ENCODE peak calls at places on chromosomes 12 and 14, in ten cellular contexts. Z, M, Q, G, A, U, O, Y, E and L are unnamed samples.

GRCh38 chr14:34824256-34824655 is 50.9 kb downstream of the BAZ1A start:
- DNase-seq in Z (no peak), M (no peak), Q (no peak), G (no peak), A (no peak), U (no peak), O (no peak), Y (no peak), E (no peak), L (no peak)

GRCh38 chr14:99674776-99675175 is 9.3 kb upstream of the CYP46A1 start:
- DNase-seq in Z (no peak), M (no peak), Q (no peak), G (no peak), A (no peak), U (no peak), O (no peak), Y (no peak), E (no peak), L (peak; percentile 51)

GRCh38 chr12:62738105-62738504 is 196.8 kb downstream of the PPM1H start:
- DNase-seq in Z (no peak), M (no peak), Q (no peak), G (no peak), A (no peak), U (no peak), O (no peak), Y (no peak), E (no peak), L (no peak)

GRCh38 chr14:85421166-85421877 is 108.6 kb upstream of the FLRT2 start:
- DNase-seq in Z (no peak), M (peak; percentile 5), Q (no peak), G (no peak), A (no peak), U (no peak), O (no peak), Y (peak; percentile 93), E (no peak), L (no peak)

GRCh38 chr12:105352049-105352448 is 21.6 kb downstream of the C12orf75 start:
- DNase-seq in Z (no peak), M (no peak), Q (no peak), G (no peak), A (no peak), U (no peak), O (no peak), Y (no peak), E (no peak), L (no peak)

GRCh38 chr12:91892081-91892855 is 253.4 kb downstream of the BTG1 start:
- DNase-seq in Z (no peak), M (no peak), Q (no peak), G (no peak), A (no peak), U (no peak), O (no peak), Y (no peak), E (no peak), L (no peak)

GRCh38 chr14:92505826-92506225 is 7.8 kb upstream of the RIN3 start:
- DNase-seq in Z (no peak), M (no peak), Q (no peak), G (no peak), A (no peak), U (no peak), O (no peak), Y (no peak), E (no peak), L (no peak)

GRCh38 chr12:56221233-56221756 is 427 bp downstream of the RNF41 start:
- DNase-seq in Z (peak; percentile 62), M (peak; percentile 59), Q (peak; percentile 53), G (peak; percentile 86), A (peak; percentile 10), U (peak; percentile 70), O (no peak), Y (peak; percentile 90), E (peak; percentile 89), L (peak; percentile 82)

GRCh38 chr14:69260246-69260978 is 454 bp downstream of the GALNT16 start:
- DNase-seq in Z (no peak), M (peak; percentile 7), Q (no peak), G (no peak), A (no peak), U (no peak), O (no peak), Y (peak; percentile 59), E (peak; percentile 88), L (no peak)

DNA sequence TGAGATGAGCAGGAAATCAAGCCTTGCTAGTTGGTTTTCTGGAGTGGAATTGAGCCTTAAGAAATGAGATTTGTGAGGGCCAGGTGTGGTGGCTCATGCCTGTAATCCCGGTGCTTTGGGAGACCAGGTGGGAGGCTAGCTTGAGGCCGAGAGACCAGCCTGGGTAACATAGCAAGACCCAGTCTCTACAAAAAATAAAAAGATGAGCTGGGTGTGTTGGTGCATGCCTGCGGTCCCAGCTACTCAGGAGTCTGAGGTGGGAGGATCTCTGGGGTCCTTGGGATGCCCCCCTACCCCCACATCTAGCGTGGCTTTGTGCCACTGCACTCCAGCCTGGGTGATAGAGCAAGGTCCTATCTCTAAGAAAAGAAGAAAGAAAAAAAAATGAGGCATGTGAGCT is 104.2 kb upstream of the RTL1 start:
- DNase-seq in Z (no peak), M (no peak), Q (no peak), G (no peak), A (no peak), U (no peak), O (no peak), Y (no peak), E (peak; percentile 24), L (no peak)
- H3K27me3 ChIP-seq in Z (no peaks in the 10 kb centered on the region), M (peaks cover 59% of the 10 kb centered on the region), Q (no peaks in the 10 kb centered on the region), G (peaks cover 11% of the 10 kb centered on the region), A (no peaks in the 10 kb centered on the region), U (no peaks in the 10 kb centered on the region), O (no peaks in the 10 kb centered on the region), Y (no peaks in the 10 kb centered on the region), E (no peaks in the 10 kb centered on the region), L (no peaks in the 10 kb centered on the region)

GRCh38 chr12:67019070-67019469 is 250.1 kb upstream of the CAND1 start:
- DNase-seq in Z (no peak), M (no peak), Q (peak; percentile 36), G (no peak), A (no peak), U (no peak), O (no peak), Y (no peak), E (peak; percentile 56), L (no peak)
- H3K27ac ChIP-seq in Z (no peak overlapping the region), M (no peak overlapping the region), Q (no peak overlapping the region), G (peak overlapping the region; percentile 24), A (no peak overlapping the region), U (no peak overlapping the region), O (no peak overlapping the region), Y (no peak overlapping the region), E (peak overlapping the region; percentile 2), L (no peak overlapping the region)

DNA sequence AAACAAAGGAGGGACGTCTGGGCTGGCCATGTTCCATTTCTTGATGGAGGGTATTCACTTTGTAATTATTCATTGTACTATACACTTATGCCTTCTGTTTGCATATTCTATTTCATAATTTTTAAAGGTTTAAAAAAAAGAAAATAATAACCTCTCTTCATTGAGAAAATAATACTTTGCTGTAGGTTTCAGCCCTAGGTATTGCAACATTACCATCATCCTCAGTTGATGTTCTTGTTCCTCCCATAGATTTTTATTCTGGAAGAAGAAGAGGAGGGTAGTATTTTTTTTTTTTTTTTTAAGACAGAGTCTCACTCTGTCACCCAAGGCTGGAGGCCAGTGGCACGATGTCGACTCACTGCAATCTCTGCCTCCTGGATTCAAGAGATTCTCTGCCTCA is 54.7 kb downstream of the PHLDA1 start:
- DNase-seq in Z (no peak), M (no peak), Q (no peak), G (no peak), A (no peak), U (no peak), O (no peak), Y (no peak), E (no peak), L (no peak)
- H3K4me1 ChIP-seq in Z (no peaks in the 10 kb centered on the region), M (peaks cover 64% of the 10 kb centered on the region), Q (no peaks in the 10 kb centered on the region), G (peaks cover 32% of the 10 kb centered on the region), A (peaks cover 23% of the 10 kb centered on the region), U (peaks cover 3% of the 10 kb centered on the region), O (peaks cover 23% of the 10 kb centered on the region), Y (peaks cover 30% of the 10 kb centered on the region), E (peaks cover 13% of the 10 kb centered on the region), L (peaks cover 10% of the 10 kb centered on the region)

GRCh38 chr12:132180648-132181546 is 36.6 kb downstream of the NOC4L start:
- DNase-seq in Z (no peak), M (no peak), Q (no peak), G (no peak), A (no peak), U (no peak), O (no peak), Y (no peak), E (no peak), L (no peak)
- H3K27me3 ChIP-seq in Z (peaks cover 28% of the 10 kb centered on the region), M (peaks cover 91% of the 10 kb centered on the region), Q (peaks cover 14% of the 10 kb centered on the region), G (peaks cover 58% of the 10 kb centered on the region), A (no peaks in the 10 kb centered on the region), U (no peaks in the 10 kb centered on the region), O (no peaks in the 10 kb centered on the region), Y (peaks cover 38% of the 10 kb centered on the region), E (no peaks in the 10 kb centered on the region), L (no peaks in the 10 kb centered on the region)

DNA sequence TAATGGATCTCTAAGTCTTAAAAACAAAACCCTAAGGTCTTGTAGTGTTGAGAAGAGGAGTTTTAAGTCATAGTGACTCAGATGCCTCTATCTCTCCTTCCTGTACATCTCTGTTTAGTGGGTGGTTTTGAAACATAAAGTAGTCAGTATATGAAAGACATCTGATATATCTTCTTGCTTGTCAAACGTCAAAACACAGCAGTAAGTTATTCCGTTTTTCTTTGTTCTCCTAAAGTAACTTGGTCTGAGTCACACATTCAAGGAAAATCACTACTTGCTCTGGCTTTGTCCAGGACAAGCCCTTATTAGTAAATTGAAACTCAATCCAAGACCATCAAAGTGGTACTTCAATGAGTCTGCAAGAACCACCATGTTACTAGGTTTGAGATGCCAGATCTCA is 1172.5 kb downstream of the BCL11B start:
- DNase-seq in Z (no peak), M (no peak), Q (no peak), G (no peak), A (no peak), U (no peak), O (no peak), Y (no peak), E (no peak), L (no peak)
- H3K27ac ChIP-seq in Z (no peak overlapping the region), M (no peak overlapping the region), Q (no peak overlapping the region), G (no peak overlapping the region), A (no peak overlapping the region), U (no peak overlapping the region), O (no peak overlapping the region), Y (no peak overlapping the region), E (no peak overlapping the region), L (no peak overlapping the region)